ENCODE peak calls at places on chromosomes 12 and 14, in eight cellular contexts. W, U, Q, E, I, N, T and F are unnamed samples.

GRCh38 chr14:50230601-50231474 is 540 bp downstream of the SOS2 start:
- DNase-seq in W (peak; percentile 70), U (peak; percentile 36), Q (peak; percentile 42), E (peak; percentile 88), I (no peak), N (peak; percentile 75), T (peak; percentile 73), F (peak; percentile 74)

GRCh38 chr12:31204995-31205582 is 120.9 kb downstream of the SINHCAF start:
- DNase-seq in W (peak; percentile 40), U (no peak), Q (no peak), E (peak; percentile 94), I (peak; percentile 44), N (no peak), T (no peak), F (peak; percentile 47)

GRCh38 chr14:99910337-99911268 is 117.4 kb downstream of the EML1 start:
- DNase-seq in W (peak; percentile 87), U (no peak), Q (no peak), E (peak; percentile 71), I (peak; percentile 84), N (no peak), T (no peak), F (peak; percentile 81)

GRCh38 chr12:121610239-121611149 is 15.8 kb upstream of the ORAI1 start:
- DNase-seq in W (no peak), U (no peak), Q (no peak), E (no peak), I (no peak), N (no peak), T (peak; percentile 35), F (peak; percentile 49)

GRCh38 chr12:103462675-103463074 is 33.1 kb downstream of the C12orf42 start:
- DNase-seq in W (no peak), U (no peak), Q (no peak), E (no peak), I (no peak), N (no peak), T (no peak), F (no peak)

GRCh38 chr12:24113701-24114100 is 164.2 kb upstream of the SOX5 start:
- DNase-seq in W (no peak), U (no peak), Q (no peak), E (no peak), I (no peak), N (no peak), T (no peak), F (peak; percentile 4)

GRCh38 chr12:124655317-124656213 is 88.2 kb upstream of the NCOR2 start:
- DNase-seq in W (no peak), U (no peak), Q (peak; percentile 61), E (no peak), I (no peak), N (peak; percentile 57), T (peak; percentile 97), F (peak; percentile 96)

GRCh38 chr14:76720382-76720813 is 40.9 kb upstream of the VASH1 start:
- DNase-seq in W (no peak), U (no peak), Q (peak; percentile 36), E (no peak), I (no peak), N (peak; percentile 68), T (peak; percentile 73), F (peak; percentile 36)

GRCh38 chr14:55188686-55189295 is 2.6 kb downstream of the DLGAP5 start:
- DNase-seq in W (no peak), U (no peak), Q (no peak), E (no peak), I (no peak), N (no peak), T (no peak), F (peak; percentile 41)

GRCh38 chr12:115942346-115942745 is 335.1 kb downstream of the MED13L start:
- DNase-seq in W (no peak), U (no peak), Q (no peak), E (no peak), I (no peak), N (no peak), T (peak; percentile 32), F (no peak)

GRCh38 chr12:80226576-80226975 is 127.2 kb downstream of the OTOGL start:
- DNase-seq in W (peak; percentile 56), U (no peak), Q (no peak), E (peak; percentile 61), I (peak; percentile 21), N (no peak), T (no peak), F (peak; percentile 45)

GRCh38 chr14:93619176-93619793 is 169.0 kb downstream of the PRIMA1 start:
- DNase-seq in W (peak; percentile 68), U (peak; percentile 37), Q (no peak), E (peak; percentile 59), I (peak; percentile 14), N (peak; percentile 51), T (peak; percentile 72), F (peak; percentile 57)

GRCh38 chr12:90965204-90965603 is 10.2 kb upstream of the CCER1 start:
- DNase-seq in W (no peak), U (no peak), Q (no peak), E (no peak), I (no peak), N (no peak), T (no peak), F (no peak)

GRCh38 chr12:33967760-33968159 is 54.5 kb upstream of the ALG10 start:
- DNase-seq in W (peak; percentile 28), U (no peak), Q (no peak), E (peak; percentile 89), I (no peak), N (no peak), T (no peak), F (no peak)

GRCh38 chr14:50882932-50883826 is 11.3 kb downstream of the ABHD12B start:
- DNase-seq in W (peak; percentile 58), U (no peak), Q (no peak), E (peak; percentile 71), I (no peak), N (no peak), T (no peak), F (no peak)

GRCh38 chr12:46153267-46153872 is 115.5 kb downstream of the SLC38A1 start:
- DNase-seq in W (peak; percentile 56), U (no peak), Q (no peak), E (peak; percentile 48), I (no peak), N (no peak), T (no peak), F (peak; percentile 63)

GRCh38 chr12:55940065-55940732 is 9.2 kb downstream of the DGKA start:
- DNase-seq in W (peak; percentile 91), U (peak; percentile 83), Q (peak; percentile 88), E (peak; percentile 91), I (no peak), N (peak; percentile 95), T (peak; percentile 99), F (peak; percentile 87)

GRCh38 chr12:130236421-130236820 is 74.2 kb downstream of the FZD10 start:
- DNase-seq in W (no peak), U (no peak), Q (no peak), E (no peak), I (no peak), N (no peak), T (peak; percentile 29), F (no peak)

GRCh38 chr14:68777644-68778043 is 15.2 kb downstream of the ZFP36L1 start:
- DNase-seq in W (no peak), U (no peak), Q (no peak), E (no peak), I (no peak), N (peak; percentile 9), T (no peak), F (no peak)

GRCh38 chr12:113604666-113605065 is 133.0 kb upstream of the LHX5 start:
- DNase-seq in W (no peak), U (no peak), Q (no peak), E (no peak), I (no peak), N (no peak), T (no peak), F (no peak)

GRCh38 chr12:113594967-113595366 is 123.3 kb upstream of the LHX5 start:
- DNase-seq in W (no peak), U (no peak), Q (no peak), E (no peak), I (no peak), N (no peak), T (no peak), F (no peak)

GRCh38 chr12:113601656-113602263 is 130.1 kb upstream of the LHX5 start:
- DNase-seq in W (peak; percentile 17), U (peak; percentile 55), Q (no peak), E (no peak), I (no peak), N (no peak), T (peak; percentile 91), F (no peak)

DNA sequence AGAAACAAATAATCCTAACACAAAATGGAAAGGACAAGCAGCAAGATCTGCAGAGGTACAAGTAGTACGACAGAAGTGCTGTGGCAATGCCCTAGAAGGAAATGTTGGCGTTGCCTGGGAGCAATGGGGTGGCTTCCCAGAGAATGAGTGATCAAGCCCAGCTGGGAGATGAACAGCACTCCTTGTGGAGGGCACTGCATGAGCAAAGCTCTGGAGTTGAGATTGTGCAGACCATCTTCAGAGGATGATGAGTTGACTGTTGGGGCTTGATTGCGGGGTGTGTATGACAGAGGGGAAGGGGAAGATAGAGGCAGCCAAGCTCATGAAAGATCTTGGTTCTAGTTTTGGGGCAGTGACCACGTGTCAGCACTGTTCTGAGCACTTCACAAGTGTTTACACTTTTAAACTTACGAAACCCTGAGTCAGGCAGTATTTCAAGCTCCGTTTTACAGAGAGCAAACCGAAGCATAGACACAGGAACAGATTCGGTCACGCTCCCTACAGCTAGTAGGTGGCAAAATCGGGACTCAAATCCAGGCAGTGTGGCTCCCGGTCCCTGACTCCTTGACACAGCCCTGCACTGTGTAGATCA is 127.2 kb upstream of the LHX5 start:
- DNase-seq in W (no peak), U (no peak), Q (no peak), E (no peak), I (no peak), N (no peak), T (peak; percentile 58), F (no peak)
- TF ChIP-seq CTCF in W (no peak), U (no peak), Q (no peak), E (no peak), I (no peak), N (no peak), T (peak; percentile 50), F (no peak)

GRCh38 chr12:1533205-1533601 is 61.2 kb downstream of the FBXL14 start:
- DNase-seq in W (no peak), U (no peak), Q (no peak), E (no peak), I (no peak), N (no peak), T (no peak), F (peak; percentile 60)
- H3K4me3 ChIP-seq in W (no peak overlapping the region), U (no peak overlapping the region), Q (no peak overlapping the region), E (no peak overlapping the region), I (no peak overlapping the region), N (no peak overlapping the region), T (no peak overlapping the region), F (peak overlapping the region; percentile 23)

GRCh38 chr12:650983-651382 is 12.3 kb downstream of the NINJ2 start:
- DNase-seq in W (no peak), U (no peak), Q (no peak), E (no peak), I (no peak), N (peak; percentile 6), T (peak; percentile 39), F (no peak)
- TF ChIP-seq CTCF in W (no peak), U (no peak), Q (no peak), E (no peak), I (no peak), N (no peak), T (peak; percentile 64), F (peak; percentile 8)

GRCh38 chr12:99766408-99766807 is 118.9 kb downstream of the GARIN6 start:
- DNase-seq in W (peak; percentile 80), U (no peak), Q (no peak), E (peak; percentile 75), I (no peak), N (no peak), T (no peak), F (no peak)
- H3K4me3 ChIP-seq in W (no peak overlapping the region), U (no peak overlapping the region), Q (no peak overlapping the region), E (no peak overlapping the region), I (no peak overlapping the region), N (no peak overlapping the region), T (no peak overlapping the region), F (no peak overlapping the region)